ENCODE peak calls at places on chromosomes 1 and 21, in eight cellular contexts. K is neural progenitor cell, O is progenitor cell of endocrine pancreas, Z is transverse colon, W is body of pancreas, P is epithelial cell of esophagus, E is HFF-Myc, M is prostate gland. I is an unnamed sample.

GRCh38 chr21:43957128-43957571 is 55.0 kb upstream of the TRAPPC10 start:
- DNase-seq in O (no peak), Z (no peak), M (no peak), P (no peak), E (no peak), W (no peak), K (no peak), I (no peak)

GRCh38 chr1:61950418-61950817 is 208.1 kb downstream of the PATJ start:
- DNase-seq in O (no peak), M (no peak), Z (no peak), P (peak), W (no peak), E (no peak), K (peak), I (no peak)

GRCh38 chr1:172885976-172886375 is 164.8 kb downstream of the TNFSF18 start:
- DNase-seq in P (peak), W (peak), O (no peak), Z (no peak), E (no peak), K (no peak), M (no peak), I (peak)

GRCh38 chr1:21318714-21319159 is 28.5 kb upstream of the ECE1 start:
- DNase-seq in E (no peak), K (no peak), P (no peak), O (no peak), W (peak), Z (peak), M (no peak), I (no peak)

GRCh38 chr1:46044116-46044515 is 88.3 kb downstream of the PIK3R3 start:
- DNase-seq in E (no peak), M (no peak), Z (no peak), O (no peak), P (no peak), W (no peak), K (no peak), I (no peak)

GRCh38 chr1:59738591-59739015 is 76.1 kb upstream of the HOOK1 start:
- DNase-seq in Z (no peak), P (no peak), E (peak), M (no peak), W (peak), K (no peak), O (no peak), I (no peak)

GRCh38 chr1:9910080-9910424 is at the start of gene CTNNBIP1:
- DNase-seq in K (no peak), Z (no peak), E (no peak), O (no peak), W (no peak), M (no peak), P (no peak), I (no peak)

GRCh38 chr1:2406451-2407041 is 5.8 kb downstream of the PEX10 start:
- DNase-seq in K (peak), E (no peak), W (no peak), M (no peak), Z (no peak), O (no peak), P (no peak), I (no peak)

GRCh38 chr1:231934797-231935196 is 308.2 kb downstream of the DISC1 start:
- DNase-seq in K (peak), W (peak), M (peak), O (no peak), P (peak), Z (no peak), E (no peak), I (peak)

GRCh38 chr1:39850606-39851216 is 32.6 kb downstream of the TRIT1 start:
- DNase-seq in E (no peak), O (no peak), K (no peak), M (peak), W (no peak), Z (no peak), P (peak), I (peak)

GRCh38 chr1:159113783-159114182 is 37.2 kb upstream of the AIM2 start:
- DNase-seq in E (no peak), K (no peak), O (no peak), Z (no peak), W (no peak), P (peak), M (no peak), I (no peak)

GRCh38 chr21:42925114-42925907 is at the start of gene ERVH48-1:
- DNase-seq in E (no peak), K (no peak), P (no peak), W (no peak), M (no peak), O (no peak), Z (no peak), I (peak)

GRCh38 chr1:208329291-208329690 is 85.1 kb upstream of the PLXNA2 start:
- DNase-seq in W (no peak), P (no peak), M (no peak), Z (no peak), E (no peak), K (no peak), O (no peak), I (no peak)

DNA sequence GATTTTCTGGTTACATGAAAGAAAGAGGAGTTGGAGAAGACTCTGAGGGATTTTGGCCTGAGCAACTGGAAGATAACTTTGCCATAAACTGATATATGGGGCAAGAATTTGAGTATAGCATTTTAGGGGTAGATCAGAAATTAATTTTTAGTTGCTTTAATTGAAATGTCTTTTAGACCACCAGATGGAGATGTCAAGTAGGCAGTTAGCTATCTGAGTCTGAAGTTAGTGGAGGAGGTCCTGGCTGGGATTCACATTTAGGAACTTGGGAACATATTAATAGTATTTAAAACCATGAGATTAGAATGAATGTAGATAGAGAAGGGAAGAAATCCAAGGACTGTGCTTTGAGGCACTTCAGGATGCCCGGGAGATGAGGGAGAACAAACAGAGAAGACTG is 32.6 kb downstream of the SLC44A3 start:
- DNase-seq in W (no peak), E (no peak), P (no peak), M (no peak), Z (no peak), O (no peak), K (no peak), I (no peak)
- TF ChIP-seq CTCF in W (no peak), E (no peak), P (no peak), M (no peak), Z (no peak), O (no peak), K (no peak), I (no peak)

GRCh38 chr1:28893403-28894102 is 20.8 kb upstream of the EPB41 start:
- DNase-seq in O (no peak), M (no peak), P (peak), Z (no peak), K (peak), E (peak), W (no peak), I (no peak)
- TF ChIP-seq CTCF in O (peak), M (no peak), P (peak), Z (no peak), K (peak), E (peak), W (no peak), I (peak)

GRCh38 chr1:150926094-150926741 is at the start of gene SETDB1:
- DNase-seq in Z (peak), W (peak), K (peak), P (peak), E (peak), M (peak), O (peak), I (peak)
- TF ChIP-seq CTCF in Z (no peak), W (no peak), K (no peak), P (peak), E (no peak), M (peak), O (peak), I (no peak)

DNA sequence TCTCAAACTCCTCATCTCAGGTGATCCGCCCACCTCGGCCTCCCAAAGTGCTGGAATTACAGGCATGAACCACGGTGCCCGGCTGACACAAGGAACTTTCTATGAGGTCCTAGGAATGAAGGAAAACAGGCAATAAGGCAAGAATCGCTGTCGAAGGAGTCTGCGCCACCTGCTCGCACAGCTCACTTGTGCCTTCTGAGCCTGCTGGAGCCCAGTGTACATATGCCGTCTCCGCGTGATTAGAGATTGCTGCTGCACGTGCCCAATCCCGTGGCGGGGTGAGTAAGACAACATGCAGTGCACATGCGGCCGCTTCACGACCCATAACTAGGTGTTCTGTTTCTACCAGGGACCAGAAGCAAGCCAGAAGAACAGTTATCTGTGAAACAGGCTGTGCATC is 24.3 kb downstream of the H3-3A start:
- DNase-seq in P (no peak), Z (no peak), O (no peak), M (no peak), K (no peak), E (no peak), W (no peak), I (no peak)
- TF ChIP-seq CTCF in P (no peak), Z (no peak), O (no peak), M (no peak), K (no peak), E (no peak), W (no peak), I (no peak)

DNA sequence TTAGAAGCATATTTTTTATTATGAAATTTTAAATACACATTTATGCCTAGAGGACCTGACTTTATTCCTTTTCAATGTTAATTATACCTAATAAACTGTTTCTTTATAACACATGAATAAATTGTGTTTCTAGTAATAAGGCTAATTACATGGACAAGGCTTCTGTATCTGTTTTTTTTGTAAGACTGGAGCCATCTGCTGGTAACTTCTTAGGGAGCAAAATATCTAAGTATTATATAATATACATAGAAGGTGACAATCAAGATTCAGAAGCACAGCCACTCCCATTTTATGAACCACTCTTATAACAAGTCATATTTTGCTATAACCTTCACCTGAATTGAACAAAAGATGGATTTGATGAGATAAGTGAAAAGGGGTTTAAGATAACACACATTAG is 84.2 kb downstream of the LBR start:
- DNase-seq in M (no peak), K (no peak), P (peak), O (no peak), E (no peak), Z (no peak), W (no peak), I (peak)
- TF ChIP-seq CTCF in M (no peak), K (peak), P (peak), O (no peak), E (peak), Z (peak), W (peak), I (peak)

I was measured in LNCaP clone FGC.